ENCODE peak calls at places on chromosomes 2 and 18, in eight cellular contexts. One of them, this sample, is unnamed. For H3K27me3, the result is how much of the 10 kb centered on the place peaks cover.

GRCh38 chr2:95352291-95353054 is 50.0 kb upstream of the FAHD2A start:
- DNase-seq in tibial artery: peak
- DNase-seq in brain microvascular endothelial cell: no peak
- DNase-seq in ascending aorta: peak
- DNase-seq in thyroid gland: no peak
- DNase-seq in stomach: peak
- DNase-seq in thoracic aorta: no peak
- DNase-seq in hepatocyte: no peak
- DNase-seq in this sample: no peak

GRCh38 chr18:74760026-74760425 is 162.4 kb downstream of the ZNF407 start:
- DNase-seq in stomach: no peak
- DNase-seq in ascending aorta: no peak
- DNase-seq in hepatocyte: no peak
- DNase-seq in tibial artery: no peak
- DNase-seq in thyroid gland: no peak
- DNase-seq in thoracic aorta: no peak
- DNase-seq in brain microvascular endothelial cell: no peak
- DNase-seq in this sample: no peak

GRCh38 chr2:127740665-127741287 is 39.5 kb downstream of the SFT2D3 start:
- DNase-seq in tibial artery: no peak
- DNase-seq in thyroid gland: no peak
- DNase-seq in brain microvascular endothelial cell: no peak
- DNase-seq in thoracic aorta: no peak
- DNase-seq in stomach: no peak
- DNase-seq in hepatocyte: no peak
- DNase-seq in ascending aorta: no peak
- DNase-seq in this sample: no peak

GRCh38 chr2:120972286-120972685 is 236.6 kb downstream of the GLI2 start:
- DNase-seq in tibial artery: no peak
- DNase-seq in thyroid gland: peak
- DNase-seq in stomach: no peak
- DNase-seq in thoracic aorta: no peak
- DNase-seq in brain microvascular endothelial cell: no peak
- DNase-seq in hepatocyte: no peak
- DNase-seq in ascending aorta: no peak
- DNase-seq in this sample: no peak

GRCh38 chr2:101622633-101623521 is 74.6 kb upstream of the MAP4K4 start:
- DNase-seq in ascending aorta: no peak
- DNase-seq in thyroid gland: no peak
- DNase-seq in hepatocyte: no peak
- DNase-seq in brain microvascular endothelial cell: peak
- DNase-seq in tibial artery: no peak
- DNase-seq in stomach: no peak
- DNase-seq in thoracic aorta: no peak
- DNase-seq in this sample: no peak

GRCh38 chr2:236572482-236572881 is 2.9 kb downstream of the ACKR3 start:
- DNase-seq in hepatocyte: no peak
- DNase-seq in thyroid gland: peak
- DNase-seq in tibial artery: peak
- DNase-seq in brain microvascular endothelial cell: no peak
- DNase-seq in stomach: no peak
- DNase-seq in thoracic aorta: no peak
- DNase-seq in ascending aorta: peak
- DNase-seq in this sample: no peak

GRCh38 chr2:166364476-166365161 is 11.1 kb downstream of the SCN9A start:
- DNase-seq in thyroid gland: no peak
- DNase-seq in stomach: no peak
- DNase-seq in hepatocyte: no peak
- DNase-seq in tibial artery: no peak
- DNase-seq in brain microvascular endothelial cell: no peak
- DNase-seq in thoracic aorta: no peak
- DNase-seq in ascending aorta: no peak
- DNase-seq in this sample: no peak

GRCh38 chr2:39625193-39625926 is 40.4 kb upstream of the TMEM178A start:
- DNase-seq in thyroid gland: no peak
- DNase-seq in brain microvascular endothelial cell: no peak
- DNase-seq in tibial artery: no peak
- DNase-seq in stomach: no peak
- DNase-seq in thoracic aorta: no peak
- DNase-seq in hepatocyte: no peak
- DNase-seq in ascending aorta: no peak
- DNase-seq in this sample: no peak

GRCh38 chr18:21900594-21901352 is 160.2 kb downstream of the MIB1 start:
- DNase-seq in ascending aorta: no peak
- DNase-seq in brain microvascular endothelial cell: no peak
- DNase-seq in hepatocyte: peak
- DNase-seq in thoracic aorta: no peak
- DNase-seq in thyroid gland: no peak
- DNase-seq in stomach: no peak
- DNase-seq in tibial artery: no peak
- DNase-seq in this sample: no peak

GRCh38 chr2:39058101-39058500 is 62.8 kb downstream of the SOS1 start:
- DNase-seq in thyroid gland: no peak
- DNase-seq in tibial artery: no peak
- DNase-seq in brain microvascular endothelial cell: no peak
- DNase-seq in thoracic aorta: no peak
- DNase-seq in ascending aorta: no peak
- DNase-seq in hepatocyte: no peak
- DNase-seq in stomach: no peak
- DNase-seq in this sample: no peak

GRCh38 chr2:241358470-241358869 is 2.4 kb downstream of the FARP2 start:
- DNase-seq in tibial artery: no peak
- DNase-seq in thoracic aorta: no peak
- DNase-seq in hepatocyte: no peak
- DNase-seq in stomach: no peak
- DNase-seq in brain microvascular endothelial cell: no peak
- DNase-seq in thyroid gland: no peak
- DNase-seq in ascending aorta: no peak
- DNase-seq in this sample: no peak

GRCh38 chr2:777546-777945 is 100.3 kb upstream of the TMEM18 start:
- DNase-seq in stomach: no peak
- DNase-seq in thoracic aorta: no peak
- DNase-seq in brain microvascular endothelial cell: no peak
- DNase-seq in thyroid gland: no peak
- DNase-seq in tibial artery: no peak
- DNase-seq in hepatocyte: no peak
- DNase-seq in ascending aorta: no peak
- DNase-seq in this sample: no peak

GRCh38 chr18:36149514-36150289 is 20.0 kb downstream of the ELP2 start:
- DNase-seq in ascending aorta: no peak
- DNase-seq in hepatocyte: no peak
- DNase-seq in thoracic aorta: no peak
- DNase-seq in stomach: no peak
- DNase-seq in tibial artery: no peak
- DNase-seq in brain microvascular endothelial cell: no peak
- DNase-seq in thyroid gland: no peak
- DNase-seq in this sample: no peak

GRCh38 chr2:95018861-95019550 is 6.5 kb upstream of the MAL start:
- DNase-seq in tibial artery: no peak
- DNase-seq in brain microvascular endothelial cell: no peak
- DNase-seq in thyroid gland: peak
- DNase-seq in hepatocyte: no peak
- DNase-seq in stomach: no peak
- DNase-seq in thoracic aorta: no peak
- DNase-seq in ascending aorta: no peak
- DNase-seq in this sample: no peak

GRCh38 chr2:17271401-17271800 is 246.8 kb downstream of the RAD51AP2 start:
- DNase-seq in hepatocyte: no peak
- DNase-seq in tibial artery: no peak
- DNase-seq in thyroid gland: no peak
- DNase-seq in ascending aorta: no peak
- DNase-seq in stomach: no peak
- DNase-seq in thoracic aorta: no peak
- DNase-seq in brain microvascular endothelial cell: peak
- DNase-seq in this sample: no peak

GRCh38 chr18:54102123-54102522 is 122.3 kb downstream of the MBD2 start:
- DNase-seq in tibial artery: no peak
- DNase-seq in thoracic aorta: no peak
- DNase-seq in thyroid gland: no peak
- DNase-seq in ascending aorta: no peak
- DNase-seq in brain microvascular endothelial cell: no peak
- DNase-seq in stomach: no peak
- DNase-seq in hepatocyte: no peak
- DNase-seq in this sample: no peak

GRCh38 chr2:46236006-46236875 is 61.0 kb upstream of the EPAS1 start:
- DNase-seq in ascending aorta: no peak
- DNase-seq in brain microvascular endothelial cell: no peak
- DNase-seq in thoracic aorta: no peak
- DNase-seq in tibial artery: no peak
- DNase-seq in hepatocyte: no peak
- DNase-seq in stomach: no peak
- DNase-seq in thyroid gland: no peak
- DNase-seq in this sample: no peak

GRCh38 chr18:59719533-59720325 is 22.5 kb upstream of the CCBE1 start:
- DNase-seq in tibial artery: no peak
- DNase-seq in stomach: no peak
- DNase-seq in brain microvascular endothelial cell: peak
- DNase-seq in thoracic aorta: no peak
- DNase-seq in ascending aorta: no peak
- DNase-seq in thyroid gland: no peak
- DNase-seq in hepatocyte: no peak
- DNase-seq in this sample: no peak

GRCh38 chr18:31498450-31499156 is 626 bp downstream of the DSG2 start:
- DNase-seq in ascending aorta: no peak
- DNase-seq in thoracic aorta: no peak
- DNase-seq in stomach: no peak
- DNase-seq in tibial artery: no peak
- DNase-seq in brain microvascular endothelial cell: no peak
- DNase-seq in hepatocyte: no peak
- DNase-seq in thyroid gland: peak
- DNase-seq in this sample: no peak

GRCh38 chr2:78780321-78780720 is 245.2 kb upstream of the REG3G start:
- DNase-seq in thoracic aorta: no peak
- DNase-seq in stomach: no peak
- DNase-seq in tibial artery: no peak
- DNase-seq in hepatocyte: no peak
- DNase-seq in thyroid gland: no peak
- DNase-seq in ascending aorta: no peak
- DNase-seq in brain microvascular endothelial cell: no peak
- DNase-seq in this sample: no peak

GRCh38 chr18:75173125-75173432 is 35.9 kb downstream of the PTGR3 start:
- DNase-seq in thyroid gland: no peak
- DNase-seq in thoracic aorta: no peak
- DNase-seq in tibial artery: no peak
- DNase-seq in hepatocyte: peak
- DNase-seq in stomach: no peak
- DNase-seq in ascending aorta: no peak
- DNase-seq in brain microvascular endothelial cell: no peak
- DNase-seq in this sample: no peak

GRCh38 chr2:56185101-56185581 is 1.4 kb downstream of the CCDC85A start:
- DNase-seq in tibial artery: peak
- DNase-seq in thoracic aorta: no peak
- DNase-seq in brain microvascular endothelial cell: no peak
- DNase-seq in thyroid gland: peak
- DNase-seq in hepatocyte: peak
- DNase-seq in ascending aorta: peak
- DNase-seq in stomach: no peak
- DNase-seq in this sample: no peak

DNA sequence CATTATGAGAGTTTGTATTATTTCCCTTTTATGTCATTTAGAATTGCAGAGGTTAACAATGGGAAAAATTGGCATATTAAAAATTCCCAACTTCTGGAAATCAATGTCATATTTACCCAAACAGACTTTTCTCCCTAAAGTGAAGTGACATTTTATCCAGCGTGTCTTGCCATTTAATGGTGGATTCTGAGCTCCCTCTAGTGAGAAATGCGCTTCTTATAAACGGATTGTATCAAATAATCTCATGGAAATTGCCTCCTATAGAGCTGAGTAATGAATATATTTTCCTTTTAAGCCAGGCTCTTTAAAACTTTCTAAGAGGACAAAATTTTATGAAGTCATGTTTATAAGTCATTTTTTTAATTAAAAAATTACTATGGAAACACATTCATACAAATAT is 5.7 kb upstream of the GCFC2 start:
- DNase-seq in ascending aorta: no peak
- DNase-seq in brain microvascular endothelial cell: no peak
- DNase-seq in thoracic aorta: no peak
- DNase-seq in thyroid gland: no peak
- DNase-seq in stomach: no peak
- DNase-seq in hepatocyte: no peak
- DNase-seq in tibial artery: no peak
- DNase-seq in this sample: no peak
- TF ChIP-seq CTCF in ascending aorta: peak
- TF ChIP-seq CTCF in brain microvascular endothelial cell: no peak
- TF ChIP-seq CTCF in thoracic aorta: no peak
- TF ChIP-seq CTCF in thyroid gland: no peak
- TF ChIP-seq CTCF in stomach: no peak
- TF ChIP-seq CTCF in hepatocyte: no peak
- TF ChIP-seq CTCF in tibial artery: no peak
- TF ChIP-seq CTCF in this sample: no peak

DNA sequence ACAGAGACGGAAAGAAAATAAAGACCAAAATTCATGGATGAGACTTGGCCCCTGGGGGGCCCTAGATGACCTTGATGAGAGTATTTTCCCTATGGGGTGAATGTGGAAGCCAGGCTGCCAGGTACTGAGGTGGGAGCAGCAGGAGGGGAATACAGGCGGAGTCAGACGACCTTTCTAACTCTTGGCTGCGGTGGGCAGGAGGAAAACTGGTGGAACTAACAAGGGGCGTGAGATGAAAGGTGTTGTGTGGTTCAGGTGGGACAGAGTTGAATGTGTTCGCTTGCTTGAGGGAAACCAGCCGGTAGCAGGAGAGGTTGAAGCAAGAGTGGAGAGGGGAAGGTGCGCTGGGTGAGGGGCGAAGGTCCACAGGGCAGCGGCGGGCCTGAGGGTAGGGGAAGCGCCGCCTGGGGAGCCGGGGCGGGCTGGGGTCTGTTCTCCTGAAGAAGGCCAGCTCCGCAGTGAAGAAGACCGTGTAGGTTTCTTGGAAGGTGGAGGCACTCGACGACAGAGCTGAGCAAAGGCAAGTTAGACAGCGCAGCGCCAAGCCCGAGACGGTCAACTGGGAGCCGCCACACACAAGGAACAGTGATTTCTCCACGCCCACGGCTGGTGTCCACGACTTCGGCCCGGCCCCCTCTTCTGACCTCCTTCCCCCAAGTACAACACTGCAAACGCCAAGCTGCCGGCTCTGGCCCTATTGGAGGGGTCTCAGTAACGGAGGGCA is 61.7 kb downstream of the GNAL start:
- DNase-seq in stomach: no peak
- DNase-seq in thoracic aorta: no peak
- DNase-seq in brain microvascular endothelial cell: no peak
- DNase-seq in tibial artery: no peak
- DNase-seq in ascending aorta: no peak
- DNase-seq in thyroid gland: no peak
- DNase-seq in hepatocyte: no peak
- DNase-seq in this sample: no peak
- H3K27me3 ChIP-seq in stomach: under half
- H3K27me3 ChIP-seq in thoracic aorta: under half
- H3K27me3 ChIP-seq in brain microvascular endothelial cell: under half
- H3K27me3 ChIP-seq in tibial artery: under half
- H3K27me3 ChIP-seq in ascending aorta: under half
- H3K27me3 ChIP-seq in thyroid gland: under half
- H3K27me3 ChIP-seq in hepatocyte: under half
- H3K27me3 ChIP-seq in this sample: under half

GRCh38 chr2:70993689-70993986 is 1.0 kb downstream of the TEX261 start:
- DNase-seq in tibial artery: no peak
- DNase-seq in ascending aorta: peak
- DNase-seq in stomach: no peak
- DNase-seq in hepatocyte: peak
- DNase-seq in thoracic aorta: no peak
- DNase-seq in thyroid gland: no peak
- DNase-seq in brain microvascular endothelial cell: no peak
- DNase-seq in this sample: no peak
- H3K27ac ChIP-seq in tibial artery: peak
- H3K27ac ChIP-seq in ascending aorta: peak
- H3K27ac ChIP-seq in stomach: peak
- H3K27ac ChIP-seq in hepatocyte: no peak
- H3K27ac ChIP-seq in thoracic aorta: peak
- H3K27ac ChIP-seq in thyroid gland: no peak
- H3K27ac ChIP-seq in brain microvascular endothelial cell: no peak
- H3K27ac ChIP-seq in this sample: peak

GRCh38 chr2:227363756-227364155 is 15.3 kb downstream of the TM4SF20 start:
- DNase-seq in hepatocyte: no peak
- DNase-seq in thoracic aorta: no peak
- DNase-seq in ascending aorta: no peak
- DNase-seq in stomach: no peak
- DNase-seq in brain microvascular endothelial cell: no peak
- DNase-seq in thyroid gland: no peak
- DNase-seq in tibial artery: no peak
- DNase-seq in this sample: no peak
- TF ChIP-seq CTCF in hepatocyte: peak
- TF ChIP-seq CTCF in thoracic aorta: no peak
- TF ChIP-seq CTCF in ascending aorta: no peak
- TF ChIP-seq CTCF in stomach: no peak
- TF ChIP-seq CTCF in brain microvascular endothelial cell: peak
- TF ChIP-seq CTCF in thyroid gland: no peak
- TF ChIP-seq CTCF in tibial artery: no peak
- TF ChIP-seq CTCF in this sample: no peak

This sample was measured in gastrocnemius medialis.